ENCODE peak calls at places on chromosomes 5 and 9, in six cellular contexts. B, Y, T, P, O and V are unnamed samples. For H3K4me1 and H3K27me3, the result is how much of the 10 kb centered on the place peaks cover.

GRCh38 chr9:124182741-124183140 is 75.0 kb upstream of the NEK6 start:
- DNase-seq in P (no peak), O (no peak), T (no peak), B (no peak), Y (no peak), V (no peak)

GRCh38 chr5:134769206-134769605 is 10.6 kb downstream of the DDX46 start:
- DNase-seq in T (no peak), O (peak), B (no peak), Y (no peak), P (peak), V (no peak)

GRCh38 chr5:68554566-68555279 is 339.2 kb downstream of the PIK3R1 start:
- DNase-seq in Y (peak), O (peak), B (peak), T (peak), P (peak), V (peak)

GRCh38 chr9:2159521-2160417 is 144.6 kb downstream of the SMARCA2 start:
- DNase-seq in Y (no peak), O (no peak), P (peak), T (no peak), B (no peak), V (no peak)

GRCh38 chr9:97711223-97711626 is 14.1 kb upstream of the XPA start:
- DNase-seq in O (no peak), T (peak), P (peak), B (no peak), Y (no peak), V (no peak)

GRCh38 chr9:8616419-8616818 is 816.8 kb upstream of the DMAC1 start:
- DNase-seq in Y (no peak), P (no peak), O (peak), B (no peak), T (no peak), V (peak)

GRCh38 chr5:127549551-127549950 is 32.1 kb downstream of the PRRC1 start:
- DNase-seq in O (no peak), Y (no peak), T (no peak), P (no peak), B (no peak), V (no peak)

GRCh38 chr5:14258840-14259239 is 115.7 kb downstream of the TRIO start:
- DNase-seq in Y (no peak), T (peak), B (no peak), P (peak), O (peak), V (no peak)

GRCh38 chr9:91930475-91930874 is 19.6 kb downstream of the ROR2 start:
- DNase-seq in Y (no peak), B (no peak), T (no peak), O (peak), P (peak), V (peak)

GRCh38 chr5:30548580-30549305 is 644.7 kb upstream of the CDH6 start:
- DNase-seq in B (no peak), Y (no peak), T (no peak), P (no peak), O (no peak), V (no peak)

GRCh38 chr5:42952575-42952974 is 87.5 kb downstream of the ANXA2R start:
- DNase-seq in B (no peak), Y (no peak), P (no peak), O (peak), T (no peak), V (no peak)

GRCh38 chr5:32299059-32299677 is 13.6 kb downstream of the MTMR12 start:
- DNase-seq in P (no peak), O (no peak), Y (no peak), T (no peak), B (no peak), V (no peak)

GRCh38 chr5:53792338-53792737 is 231.9 kb downstream of the NDUFS4 start:
- DNase-seq in Y (no peak), T (no peak), P (no peak), O (no peak), B (no peak), V (no peak)

GRCh38 chr5:118042076-118042475 is 946.3 kb downstream of the DTWD2 start:
- DNase-seq in T (no peak), P (no peak), B (no peak), Y (no peak), O (no peak), V (no peak)

GRCh38 chr5:122195784-122196394 is 66.5 kb downstream of the ZNF474 start:
- DNase-seq in Y (peak), B (peak), T (peak), P (peak), O (peak), V (no peak)

GRCh38 chr9:23824241-23825142 is 1.5 kb downstream of the ELAVL2 start:
- DNase-seq in B (no peak), Y (peak), T (peak), O (peak), P (peak), V (peak)

GRCh38 chr9:121781701-121782464 is 130.4 kb downstream of the DAB2IP start:
- DNase-seq in P (no peak), B (no peak), T (no peak), Y (peak), O (no peak), V (no peak)

GRCh38 chr5:38450627-38451371 is 105.6 kb downstream of the LIFR start:
- DNase-seq in Y (no peak), B (no peak), T (no peak), O (no peak), P (no peak), V (no peak)

GRCh38 chr9:20518735-20519134 is 103.6 kb downstream of the MLLT3 start:
- DNase-seq in Y (no peak), O (no peak), P (no peak), B (no peak), T (no peak), V (no peak)

GRCh38 chr5:9408964-9409363 is 136.9 kb downstream of the SEMA5A start:
- DNase-seq in P (no peak), Y (peak), O (no peak), B (no peak), T (no peak), V (no peak)

GRCh38 chr9:4174781-4175180 is 125.1 kb downstream of the GLIS3 start:
- DNase-seq in O (no peak), P (no peak), Y (no peak), B (no peak), T (no peak), V (no peak)

GRCh38 chr9:22244141-22245011 is 202.2 kb upstream of the DMRTA1 start:
- DNase-seq in B (peak), P (peak), T (peak), O (peak), Y (peak), V (peak)

GRCh38 chr5:103371046-103371603 is 112.6 kb downstream of the MACIR start:
- DNase-seq in O (no peak), T (no peak), B (no peak), Y (no peak), P (no peak), V (no peak)

GRCh38 chr5:110590187-110590586 is 136.3 kb downstream of the TMEM232 start:
- DNase-seq in Y (peak), P (peak), B (peak), T (peak), O (peak), V (peak)

GRCh38 chr9:109974143-109974917 is 194.3 kb downstream of the PALM2AKAP2 start:
- DNase-seq in Y (no peak), P (no peak), B (no peak), O (no peak), T (no peak), V (no peak)

GRCh38 chr9:107131108-107131799 is 151.8 kb upstream of the RAD23B start:
- DNase-seq in P (peak), O (no peak), T (peak), B (no peak), Y (peak), V (no peak)

GRCh38 chr5:81849769-81850367 is 99.0 kb upstream of the SSBP2 start:
- DNase-seq in B (no peak), P (peak), Y (no peak), O (no peak), T (peak), V (no peak)

GRCh38 chr9:114283551-114284111 is 39.3 kb upstream of the ORM1 start:
- DNase-seq in Y (no peak), O (no peak), T (no peak), B (no peak), P (no peak), V (no peak)

GRCh38 chr9:84874583-84874982 is 205.1 kb downstream of the NTRK2 start:
- DNase-seq in T (no peak), O (peak), P (no peak), B (no peak), Y (no peak), V (no peak)

GRCh38 chr5:42005561-42006153 is 80.6 kb downstream of the FBXO4 start:
- DNase-seq in Y (peak), O (peak), B (peak), T (peak), P (peak), V (peak)

GRCh38 chr5:68287976-68288755 is 72.6 kb downstream of the PIK3R1 start:
- DNase-seq in P (peak), T (peak), O (peak), B (no peak), Y (peak), V (peak)

GRCh38 chr5:102262688-102263087 is 33.4 kb downstream of the SLCO4C1 start:
- DNase-seq in T (no peak), Y (no peak), O (no peak), B (no peak), P (no peak), V (no peak)

GRCh38 chr9:38059233-38059936 is 9.6 kb downstream of the SHB start:
- DNase-seq in O (peak), T (no peak), B (no peak), P (no peak), Y (no peak), V (peak)

GRCh38 chr5:109125755-109126429 is 283.9 kb downstream of the PJA2 start:
- DNase-seq in B (no peak), T (peak), P (no peak), Y (no peak), O (no peak), V (no peak)

GRCh38 chr5:159650803-159651202 is 265.5 kb upstream of the ADRA1B start:
- DNase-seq in B (no peak), O (no peak), P (no peak), T (no peak), Y (no peak), V (no peak)

GRCh38 chr5:126988021-126988569 is 42.3 kb downstream of the MARCHF3 start:
- DNase-seq in P (no peak), T (no peak), Y (no peak), B (no peak), O (no peak), V (no peak)

GRCh38 chr5:126108505-126108904 is 314.7 kb upstream of the GRAMD2B start:
- DNase-seq in Y (no peak), P (no peak), T (peak), O (peak), B (no peak), V (no peak)

GRCh38 chr9:133961226-133962165 is 30.6 kb downstream of the VAV2 start:
- DNase-seq in O (no peak), T (no peak), P (no peak), B (no peak), Y (no peak), V (no peak)
- H3K4me1 ChIP-seq in O (under half), T (under half), P (under half), B (under half), Y (under half), V (under half)

GRCh38 chr5:92391-93220 is 638 bp downstream of the PLEKHG4B start:
- DNase-seq in P (peak), Y (peak), B (no peak), T (peak), O (no peak), V (no peak)

GRCh38 chr5:90590-91547 is 1.1 kb upstream of the PLEKHG4B start:
- DNase-seq in P (peak), Y (peak), B (no peak), O (peak), T (no peak), V (peak)

GRCh38 chr5:89337-90286 is 2.4 kb upstream of the PLEKHG4B start:
- DNase-seq in Y (no peak), B (no peak), P (peak), T (no peak), O (no peak), V (no peak)

GRCh38 chr5:93221-93980 is 1.4 kb downstream of the PLEKHG4B start:
- DNase-seq in O (no peak), T (no peak), Y (no peak), P (peak), B (no peak), V (no peak)

DNA sequence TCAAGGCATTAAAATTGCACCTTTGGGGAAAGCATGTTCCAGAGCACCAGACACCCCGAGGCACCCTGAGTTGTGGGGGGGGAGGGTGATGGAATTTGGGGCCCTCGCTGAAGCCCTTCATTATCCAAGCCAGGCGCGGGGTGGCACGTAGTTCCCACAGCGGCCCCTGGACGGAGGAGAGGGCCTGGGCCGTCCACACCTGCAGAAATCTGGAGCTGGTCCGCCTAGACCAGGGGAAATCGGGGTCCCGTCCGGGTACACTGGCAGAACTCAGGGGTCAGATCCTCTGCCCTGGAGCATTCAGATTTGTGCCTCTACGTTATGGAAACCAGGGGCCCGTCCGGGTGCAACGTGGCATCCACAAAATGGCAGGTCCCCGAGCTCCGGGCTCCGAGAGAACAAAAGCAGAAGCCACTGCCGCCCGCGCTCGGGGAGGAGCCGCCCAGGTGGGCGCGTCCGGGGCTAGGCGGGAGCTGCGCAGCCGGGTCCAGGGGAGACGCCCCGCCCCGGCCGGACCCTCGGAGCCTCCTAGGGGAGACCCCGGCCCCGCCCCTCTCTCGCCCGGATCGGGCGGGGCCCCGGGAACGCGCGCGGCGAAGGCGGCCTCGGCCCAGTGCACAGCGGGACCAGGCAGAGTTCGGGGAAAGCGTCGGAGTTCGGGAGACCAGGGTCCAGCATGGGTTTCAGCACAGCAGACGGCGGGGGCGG is at the start of gene PLEKHG4B:
- DNase-seq in Y (peak), T (peak), P (peak), B (no peak), O (peak), V (peak)
- H3K27me3 ChIP-seq in Y (under half), T (under half), P (under half), B (half or more), O (under half), V (under half)

DNA sequence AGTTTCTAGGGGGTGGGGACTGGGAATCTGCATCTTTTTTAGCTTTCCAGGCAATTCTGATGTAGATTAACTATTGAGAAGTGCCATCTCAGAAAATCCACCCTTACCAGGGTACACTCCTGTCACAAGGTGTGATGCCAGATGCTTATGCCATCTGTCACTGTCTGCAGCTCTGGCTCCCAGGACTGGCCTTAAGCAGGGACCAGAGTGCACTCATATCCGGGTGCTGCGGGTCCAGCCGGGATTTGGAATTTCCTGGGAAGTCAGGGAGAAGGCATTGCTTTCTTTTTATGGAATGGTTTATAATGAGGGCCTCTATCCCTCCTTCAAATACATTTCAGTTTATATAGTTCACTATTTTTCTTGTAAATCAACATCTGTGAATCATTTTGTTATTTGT is 92.6 kb downstream of the TMEM174 start:
- DNase-seq in T (no peak), P (no peak), Y (no peak), O (no peak), B (no peak), V (no peak)
- H3K4me1 ChIP-seq in T (under half), P (under half), Y (under half), O (under half), B (under half), V (under half)

GRCh38 chr9:130659699-130660248 is 4.6 kb upstream of the PRDM12 start:
- DNase-seq in Y (no peak), T (peak), P (no peak), B (no peak), O (no peak), V (no peak)

GRCh38 chr9:130658893-130659698 is 5.3 kb upstream of the PRDM12 start:
- DNase-seq in P (no peak), Y (no peak), B (no peak), O (no peak), T (peak), V (no peak)

GRCh38 chr9:130661461-130662098 is 2.8 kb upstream of the PRDM12 start:
- DNase-seq in T (peak), Y (no peak), B (no peak), O (no peak), P (no peak), V (no peak)

GRCh38 chr9:130660683-130661460 is 3.5 kb upstream of the PRDM12 start:
- DNase-seq in P (peak), B (no peak), Y (no peak), T (peak), O (no peak), V (no peak)

DNA sequence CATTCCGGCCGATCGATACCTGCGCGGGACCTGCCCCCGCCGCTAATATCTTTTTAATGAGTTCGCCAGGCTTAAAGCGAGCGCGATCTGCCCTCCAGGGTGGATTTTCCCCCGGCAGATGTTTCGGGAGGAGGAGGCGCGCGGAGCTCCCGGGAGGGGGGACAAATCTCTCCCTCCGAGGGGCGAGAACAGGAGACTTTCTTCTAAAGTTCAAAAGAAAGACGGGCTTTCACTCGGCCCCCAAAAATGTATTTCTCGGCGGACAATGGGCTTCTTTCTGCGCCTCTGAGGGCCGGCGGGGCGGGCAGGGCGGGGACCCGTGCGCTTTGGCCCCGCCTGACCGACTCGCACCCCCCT is 4.1 kb upstream of the PRDM12 start:
- DNase-seq in P (no peak), Y (no peak), T (no peak), O (no peak), B (no peak), V (no peak)
- H3K27me3 ChIP-seq in P (half or more), Y (half or more), T (half or more), O (half or more), B (under half), V (half or more)

GRCh38 chr9:134408389-134408788 is 82.1 kb downstream of the RXRA start:
- DNase-seq in O (no peak), Y (no peak), T (no peak), B (no peak), P (no peak), V (no peak)
- H3K4me1 ChIP-seq in O (under half), Y (under half), T (under half), B (half or more), P (under half), V (under half)